ENCODE peak calls at places on chromosomes 7 and 10, in four cellular contexts. One of them, this sample, is unnamed.

GRCh38 chr7:84497873-84498272 is 303.3 kb upstream of the SEMA3A start:
- DNase-seq in kidney: no peak
- DNase-seq in cardiac muscle cell: peak; percentile 12
- DNase-seq in WERI-Rb-1: peak; percentile 13
- DNase-seq in this sample: no peak

GRCh38 chr7:55185321-55185802 is 166.5 kb downstream of the EGFR start:
- DNase-seq in kidney: no peak
- DNase-seq in cardiac muscle cell: no peak
- DNase-seq in WERI-Rb-1: peak; percentile 53
- DNase-seq in this sample: no peak

GRCh38 chr10:77251297-77252013 is 386.2 kb downstream of the KCNMA1 start:
- DNase-seq in kidney: no peak
- DNase-seq in cardiac muscle cell: peak; percentile 34
- DNase-seq in WERI-Rb-1: peak; percentile 60
- DNase-seq in this sample: no peak

GRCh38 chr10:3091921-3092320 is 24.6 kb downstream of the PFKP start:
- DNase-seq in kidney: peak; percentile 59
- DNase-seq in cardiac muscle cell: no peak
- DNase-seq in WERI-Rb-1: no peak
- DNase-seq in this sample: no peak

GRCh38 chr10:69374242-69374641 is 42.5 kb downstream of the TACR2 start:
- DNase-seq in kidney: no peak
- DNase-seq in cardiac muscle cell: no peak
- DNase-seq in WERI-Rb-1: no peak
- DNase-seq in this sample: no peak

GRCh38 chr10:33335800-33336605 is 1.5 kb upstream of the NRP1 start:
- DNase-seq in kidney: peak; percentile 92
- DNase-seq in cardiac muscle cell: peak; percentile 87
- DNase-seq in WERI-Rb-1: peak; percentile 4
- DNase-seq in this sample: no peak

GRCh38 chr7:50119815-50120637 is 27.0 kb upstream of the ZPBP start:
- DNase-seq in kidney: no peak
- DNase-seq in cardiac muscle cell: no peak
- DNase-seq in WERI-Rb-1: peak; percentile 45
- DNase-seq in this sample: no peak

GRCh38 chr10:42997849-42998165 is 79.1 kb upstream of the RET start:
- DNase-seq in kidney: no peak
- DNase-seq in cardiac muscle cell: no peak
- DNase-seq in WERI-Rb-1: no peak
- DNase-seq in this sample: no peak

GRCh38 chr10:99528256-99528866 is 4.4 kb upstream of the NKX2-3 start:
- DNase-seq in kidney: no peak
- DNase-seq in cardiac muscle cell: no peak
- DNase-seq in WERI-Rb-1: no peak
- DNase-seq in this sample: no peak

GRCh38 chr7:18495412-18496335 is at the start of gene HDAC9:
- DNase-seq in kidney: peak; percentile 56
- DNase-seq in cardiac muscle cell: peak; percentile 63
- DNase-seq in WERI-Rb-1: peak; percentile 62
- DNase-seq in this sample: no peak

GRCh38 chr7:137462074-137462715 is 118.7 kb upstream of the PTN start:
- DNase-seq in kidney: no peak
- DNase-seq in cardiac muscle cell: peak; percentile 21
- DNase-seq in WERI-Rb-1: no peak
- DNase-seq in this sample: no peak

GRCh38 chr7:29116801-29117200 is 29.5 kb downstream of the CPVL start:
- DNase-seq in kidney: no peak
- DNase-seq in cardiac muscle cell: no peak
- DNase-seq in WERI-Rb-1: no peak
- DNase-seq in this sample: no peak

GRCh38 chr10:109504401-109504800 is 418.9 kb downstream of the XPNPEP1 start:
- DNase-seq in kidney: no peak
- DNase-seq in cardiac muscle cell: no peak
- DNase-seq in WERI-Rb-1: no peak
- DNase-seq in this sample: no peak

GRCh38 chr10:30579554-30579953 is 50.0 kb downstream of the LYZL2 start:
- DNase-seq in kidney: no peak
- DNase-seq in cardiac muscle cell: no peak
- DNase-seq in WERI-Rb-1: peak; percentile 77
- DNase-seq in this sample: no peak

GRCh38 chr7:113209449-113210203 is 91.3 kb upstream of the SMIM30 start:
- DNase-seq in kidney: no peak
- DNase-seq in cardiac muscle cell: no peak
- DNase-seq in WERI-Rb-1: no peak
- DNase-seq in this sample: no peak

GRCh38 chr10:3861785-3862184 is 76.8 kb upstream of the KLF6 start:
- DNase-seq in kidney: no peak
- DNase-seq in cardiac muscle cell: no peak
- DNase-seq in WERI-Rb-1: no peak
- DNase-seq in this sample: no peak

GRCh38 chr10:119281581-119282071 is 74.3 kb downstream of the GRK5 start:
- DNase-seq in kidney: peak; percentile 84
- DNase-seq in cardiac muscle cell: peak; percentile 49
- DNase-seq in WERI-Rb-1: peak; percentile 87
- DNase-seq in this sample: no peak

GRCh38 chr10:117609095-117609821 is 66.7 kb downstream of the EMX2 start:
- DNase-seq in kidney: no peak
- DNase-seq in cardiac muscle cell: peak; percentile 25
- DNase-seq in WERI-Rb-1: no peak
- DNase-seq in this sample: no peak

GRCh38 chr7:2010101-2010500 is 222.6 kb downstream of the MAD1L1 start:
- DNase-seq in kidney: peak; percentile 53
- DNase-seq in cardiac muscle cell: no peak
- DNase-seq in WERI-Rb-1: no peak
- DNase-seq in this sample: no peak

GRCh38 chr10:124705021-124705740 is 39.0 kb downstream of the FAM53B start:
- DNase-seq in kidney: peak; percentile 78
- DNase-seq in cardiac muscle cell: no peak
- DNase-seq in WERI-Rb-1: no peak
- DNase-seq in this sample: no peak

GRCh38 chr10:28256776-28257175 is 46.1 kb downstream of the MPP7 start:
- DNase-seq in kidney: no peak
- DNase-seq in cardiac muscle cell: no peak
- DNase-seq in WERI-Rb-1: no peak
- DNase-seq in this sample: no peak

GRCh38 chr7:50306491-50307367 is 2.2 kb downstream of the IKZF1 start:
- DNase-seq in kidney: no peak
- DNase-seq in cardiac muscle cell: no peak
- DNase-seq in WERI-Rb-1: no peak
- DNase-seq in this sample: no peak

GRCh38 chr7:110534241-110534931 is 556.5 kb upstream of the LRRN3 start:
- DNase-seq in kidney: no peak
- DNase-seq in cardiac muscle cell: no peak
- DNase-seq in WERI-Rb-1: no peak
- DNase-seq in this sample: no peak

GRCh38 chr7:1505731-1506550 is 1.8 kb upstream of the INTS1 start:
- DNase-seq in kidney: peak; percentile 80
- DNase-seq in cardiac muscle cell: no peak
- DNase-seq in WERI-Rb-1: peak; percentile 37
- DNase-seq in this sample: no peak

GRCh38 chr10:52447931-52448353 is 133.9 kb downstream of the DKK1 start:
- DNase-seq in kidney: no peak
- DNase-seq in cardiac muscle cell: no peak
- DNase-seq in WERI-Rb-1: no peak
- DNase-seq in this sample: no peak

GRCh38 chr7:73850781-73851207 is 8.5 kb upstream of the METTL27 start:
- DNase-seq in kidney: peak; percentile 66
- DNase-seq in cardiac muscle cell: peak; percentile 97
- DNase-seq in WERI-Rb-1: no peak
- DNase-seq in this sample: peak; percentile 42

DNA sequence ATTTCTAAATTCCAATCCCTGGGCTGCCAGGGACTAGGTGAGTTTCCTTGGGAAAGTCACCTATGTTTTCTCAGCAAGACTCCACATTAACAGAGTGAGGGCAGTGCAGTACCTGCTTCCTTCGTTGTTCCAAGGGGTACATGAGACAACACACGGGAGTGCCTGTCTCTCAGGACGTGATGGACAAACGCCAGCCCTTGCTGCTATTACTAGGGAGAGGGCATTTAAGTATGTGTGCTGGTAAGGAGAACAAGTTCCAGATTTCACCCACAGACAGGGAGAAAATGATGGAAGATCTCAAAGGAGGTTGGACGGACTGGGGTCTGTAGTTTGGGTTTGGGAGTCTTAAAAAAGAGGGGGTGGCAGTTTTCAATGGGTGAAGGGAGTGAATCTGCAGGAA is 195.7 kb downstream of the HERPUD2 start:
- DNase-seq in kidney: no peak
- DNase-seq in cardiac muscle cell: no peak
- DNase-seq in WERI-Rb-1: no peak
- DNase-seq in this sample: no peak
- H3K9me3 ChIP-seq in kidney: no peaks in the 10 kb centered on the region
- H3K9me3 ChIP-seq in cardiac muscle cell: no peaks in the 10 kb centered on the region
- H3K9me3 ChIP-seq in WERI-Rb-1: no peaks in the 10 kb centered on the region
- H3K9me3 ChIP-seq in this sample: no peaks in the 10 kb centered on the region

GRCh38 chr7:260441-261281 is 29.3 kb upstream of the FOXL3 start:
- DNase-seq in kidney: peak; percentile 66
- DNase-seq in cardiac muscle cell: no peak
- DNase-seq in WERI-Rb-1: no peak
- DNase-seq in this sample: no peak
- H3K9me3 ChIP-seq in kidney: no peaks in the 10 kb centered on the region
- H3K9me3 ChIP-seq in cardiac muscle cell: no peaks in the 10 kb centered on the region
- H3K9me3 ChIP-seq in WERI-Rb-1: peaks cover 25% of the 10 kb centered on the region
- H3K9me3 ChIP-seq in this sample: no peaks in the 10 kb centered on the region

DNA sequence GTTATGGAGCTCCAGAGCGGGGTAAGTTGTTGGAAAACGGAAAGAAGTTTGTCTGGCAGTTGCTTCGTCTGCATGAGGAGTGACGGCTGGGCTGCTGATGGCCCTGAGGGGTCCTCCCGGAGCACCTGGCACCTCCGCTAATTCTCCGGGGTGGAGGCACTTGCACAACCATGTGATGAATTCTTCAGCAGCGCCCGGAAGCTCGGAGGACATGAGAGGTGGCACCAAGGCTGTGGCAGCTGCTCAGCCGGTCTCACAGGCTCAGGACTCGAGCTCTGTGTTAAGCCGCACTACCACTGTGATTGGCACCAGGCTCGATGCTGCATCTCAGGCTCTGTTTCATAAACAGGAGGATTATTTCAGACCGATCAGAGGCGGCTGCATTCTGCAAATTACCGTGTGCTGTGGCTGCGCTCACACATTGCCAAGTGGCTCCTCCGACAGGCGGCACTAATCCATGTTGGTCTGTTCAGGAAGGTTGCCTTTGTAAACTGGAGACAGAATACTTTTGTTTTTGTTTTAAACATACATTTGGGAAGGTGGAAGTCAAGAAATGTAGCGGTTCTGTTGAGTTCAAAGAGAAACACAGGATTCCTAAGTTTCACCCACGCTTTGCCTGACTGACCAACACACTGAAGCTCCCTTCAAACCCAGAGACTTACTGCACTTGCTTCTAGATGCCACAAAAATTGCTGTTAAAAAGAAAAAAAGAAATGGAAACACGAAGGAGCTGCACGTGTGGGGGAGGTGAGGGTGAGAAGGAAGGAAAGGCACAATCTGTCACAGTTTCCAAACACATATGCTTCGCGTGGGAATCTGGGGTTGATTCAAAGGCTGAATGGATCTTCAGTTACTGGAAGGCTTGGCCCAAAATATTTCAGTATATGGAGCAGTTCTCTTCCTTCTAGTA is 495.4 kb downstream of the DNAJB6 start:
- DNase-seq in kidney: peak; percentile 55
- DNase-seq in cardiac muscle cell: no peak
- DNase-seq in WERI-Rb-1: peak; percentile 40
- DNase-seq in this sample: no peak
- H3K9me3 ChIP-seq in kidney: no peaks in the 10 kb centered on the region
- H3K9me3 ChIP-seq in cardiac muscle cell: no peaks in the 10 kb centered on the region
- H3K9me3 ChIP-seq in WERI-Rb-1: no peaks in the 10 kb centered on the region
- H3K9me3 ChIP-seq in this sample: no peaks in the 10 kb centered on the region

GRCh38 chr7:54159088-54159487 is 383.1 kb upstream of the VSTM2A start:
- DNase-seq in kidney: no peak
- DNase-seq in cardiac muscle cell: no peak
- DNase-seq in WERI-Rb-1: no peak
- DNase-seq in this sample: no peak
- H3K9me3 ChIP-seq in kidney: no peaks in the 10 kb centered on the region
- H3K9me3 ChIP-seq in cardiac muscle cell: no peaks in the 10 kb centered on the region
- H3K9me3 ChIP-seq in WERI-Rb-1: no peaks in the 10 kb centered on the region
- H3K9me3 ChIP-seq in this sample: no peaks in the 10 kb centered on the region

DNA sequence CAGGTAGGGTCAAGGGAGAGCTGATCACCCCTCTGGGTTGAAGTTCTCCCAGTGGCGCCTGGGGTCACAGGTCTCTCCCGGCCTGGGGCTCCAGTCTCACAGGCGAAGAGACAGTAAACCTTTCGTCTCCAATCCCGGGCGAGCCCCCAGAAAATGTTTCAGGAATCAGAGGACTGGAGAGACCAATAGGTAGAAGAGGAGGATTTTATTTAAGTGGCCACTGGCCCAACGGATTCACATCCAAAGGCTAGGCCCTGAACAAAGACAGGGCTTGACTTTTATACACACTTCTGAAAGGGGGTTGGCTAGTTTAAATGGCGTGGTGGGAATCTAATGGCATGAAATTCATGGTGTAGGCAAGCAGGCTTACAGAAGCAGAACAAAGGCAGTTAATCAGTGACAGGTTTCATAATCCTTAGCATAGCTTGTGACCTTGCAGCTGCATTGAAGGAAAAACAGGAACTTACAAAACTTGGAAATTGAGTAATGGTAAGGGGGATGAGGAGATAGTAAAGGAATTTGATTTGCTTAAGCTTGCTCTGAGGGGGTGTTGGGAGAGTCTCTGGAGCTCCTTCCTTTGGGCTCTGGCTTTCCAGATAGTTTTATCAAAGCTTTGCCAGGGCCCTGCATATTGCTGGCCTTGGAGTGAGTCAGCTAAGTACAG is 105.5 kb downstream of the TRIM24 start:
- DNase-seq in kidney: no peak
- DNase-seq in cardiac muscle cell: peak; percentile 88
- DNase-seq in WERI-Rb-1: no peak
- DNase-seq in this sample: no peak
- H3K9me3 ChIP-seq in kidney: peaks cover 4% of the 10 kb centered on the region
- H3K9me3 ChIP-seq in cardiac muscle cell: no peaks in the 10 kb centered on the region
- H3K9me3 ChIP-seq in WERI-Rb-1: peaks cover 4% of the 10 kb centered on the region
- H3K9me3 ChIP-seq in this sample: peaks cover 6% of the 10 kb centered on the region

GRCh38 chr7:57305192-57305748 is 144.7 kb upstream of the ZNF716 start:
- DNase-seq in kidney: no peak
- DNase-seq in cardiac muscle cell: no peak
- DNase-seq in WERI-Rb-1: peak; percentile 9
- DNase-seq in this sample: no peak

DNA sequence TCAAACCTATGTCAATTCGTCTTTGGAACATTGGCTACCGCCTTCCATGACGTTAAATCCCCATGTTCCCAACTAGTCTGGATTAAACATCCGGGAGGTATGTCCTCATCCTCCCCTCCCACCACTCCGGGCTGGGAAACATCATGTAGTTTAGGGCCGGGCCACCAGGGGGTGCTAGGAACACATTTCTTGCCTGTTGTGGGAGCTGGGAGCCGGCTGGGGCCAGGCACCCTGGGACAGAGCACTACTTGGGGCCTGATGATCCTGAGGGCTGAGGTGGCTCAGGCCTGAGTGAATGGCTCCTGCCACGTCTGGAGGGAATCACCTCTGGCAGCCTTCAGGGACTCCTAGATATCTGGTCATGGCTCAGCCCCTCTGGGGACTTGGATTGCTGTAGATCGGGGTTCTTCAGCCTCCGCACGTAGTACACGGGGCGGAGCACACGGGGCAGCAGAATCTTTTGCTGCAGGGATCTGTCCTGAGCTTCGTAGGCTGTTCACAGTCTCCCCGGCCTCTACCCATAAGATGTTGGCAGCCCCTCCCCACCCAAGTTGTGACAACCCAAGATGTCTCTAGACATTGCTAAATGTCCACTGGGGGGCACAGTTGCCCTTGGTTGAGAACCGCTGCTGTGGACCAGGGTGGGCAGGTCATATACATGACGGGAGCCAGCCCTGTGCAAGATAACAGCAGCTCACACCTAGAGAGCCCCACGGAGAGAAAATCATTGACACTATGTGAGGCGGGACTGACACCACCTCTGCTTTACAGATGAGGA is 141.2 kb upstream of the ZNF716 start:
- DNase-seq in kidney: no peak
- DNase-seq in cardiac muscle cell: no peak
- DNase-seq in WERI-Rb-1: peak; percentile 10
- DNase-seq in this sample: no peak
- H3K9me3 ChIP-seq in kidney: peaks cover 2% of the 10 kb centered on the region
- H3K9me3 ChIP-seq in cardiac muscle cell: no peaks in the 10 kb centered on the region
- H3K9me3 ChIP-seq in WERI-Rb-1: peaks cover 5% of the 10 kb centered on the region
- H3K9me3 ChIP-seq in this sample: no peaks in the 10 kb centered on the region